ENCODE peak calls at places on chromosomes 3 and 15, in seven cellular contexts. R is IMR-90, H is neuronal stem cell, Q is H9, J is trophoblast cell, V is mesenchymal stem cell, N is H1. F is an unnamed sample.

GRCh38 chr3:127135241-127136023 is 57.5 kb upstream of the PRR23E start:
- DNase-seq in R (peak; percentile 6), H (no peak), Q (no peak), J (no peak), V (peak; percentile 39), N (no peak), F (peak; percentile 51)

GRCh38 chr3:12796171-12797123 is at the start of gene CAND2:
- DNase-seq in R (peak; percentile 37), H (peak; percentile 38), Q (peak; percentile 56), J (peak; percentile 52), V (peak; percentile 61), N (no peak), F (peak; percentile 53)

GRCh38 chr3:25604107-25604805 is 60.5 kb downstream of the TOP2B start:
- DNase-seq in R (peak; percentile 92), H (no peak), Q (no peak), J (peak; percentile 62), V (peak; percentile 95), N (no peak), F (peak; percentile 48)

GRCh38 chr3:111619833-111620232 is 24.7 kb upstream of the ZBED2 start:
- DNase-seq in R (peak; percentile 21), H (no peak), Q (no peak), J (peak; percentile 19), V (no peak), N (no peak), F (peak; percentile 87)

GRCh38 chr15:96274698-96275097 is 55.8 kb upstream of the NR2F2 start:
- DNase-seq in R (no peak), H (no peak), Q (no peak), J (peak; percentile 87), V (no peak), N (no peak), F (no peak)

GRCh38 chr15:84023636-84024035 is 211.9 kb upstream of the GOLGA6L4 start:
- DNase-seq in R (peak; percentile 45), H (no peak), Q (no peak), J (peak; percentile 82), V (peak; percentile 8), N (no peak), F (peak; percentile 57)

GRCh38 chr3:57118279-57118678 is 46.9 kb downstream of the IL17RD start:
- DNase-seq in R (no peak), H (no peak), Q (no peak), J (no peak), V (no peak), N (no peak), F (no peak)

GRCh38 chr15:58587481-58587880 is 155.7 kb downstream of the LIPC start:
- DNase-seq in R (peak; percentile 28), H (no peak), Q (no peak), J (peak; percentile 47), V (no peak), N (no peak), F (no peak)

GRCh38 chr3:37174532-37175126 is at the start of gene LRRFIP2:
- DNase-seq in R (peak; percentile 82), H (no peak), Q (no peak), J (peak; percentile 70), V (no peak), N (no peak), F (no peak)

GRCh38 chr3:81406318-81406717 is 355.1 kb downstream of the GBE1 start:
- DNase-seq in R (no peak), H (no peak), Q (no peak), J (no peak), V (no peak), N (no peak), F (no peak)

GRCh38 chr3:52830535-52831258 is at the start of gene ITIH4:
- DNase-seq in R (no peak), H (no peak), Q (no peak), J (no peak), V (no peak), N (no peak), F (no peak)

GRCh38 chr3:79872483-79872882 is 104.7 kb upstream of the ROBO1 start:
- DNase-seq in R (peak; percentile 78), H (no peak), Q (no peak), J (peak; percentile 86), V (no peak), N (no peak), F (no peak)

GRCh38 chr15:77542491-77543001 is 90.2 kb downstream of the LINGO1 start:
- DNase-seq in R (peak; percentile 53), H (no peak), Q (no peak), J (no peak), V (peak; percentile 16), N (no peak), F (peak; percentile 53)

GRCh38 chr3:121152573-121152972 is 244.6 kb downstream of the STXBP5L start:
- DNase-seq in R (no peak), H (no peak), Q (no peak), J (no peak), V (peak; percentile 2), N (no peak), F (peak; percentile 35)

GRCh38 chr3:4723921-4724698 is 231.0 kb downstream of the ITPR1 start:
- DNase-seq in R (no peak), H (no peak), Q (no peak), J (peak; percentile 59), V (no peak), N (no peak), F (no peak)

GRCh38 chr3:149393355-149394165 is 16.1 kb upstream of the TM4SF1 start:
- DNase-seq in R (peak; percentile 83), H (peak; percentile 35), Q (peak; percentile 69), J (peak; percentile 86), V (peak; percentile 79), N (peak; percentile 33), F (peak; percentile 79)

GRCh38 chr3:14899993-14900618 is 47.3 kb upstream of the NR2C2 start:
- DNase-seq in R (no peak), H (no peak), Q (peak; percentile 56), J (no peak), V (no peak), N (peak; percentile 17), F (peak; percentile 60)

GRCh38 chr15:80970018-80970657 is 19.5 kb downstream of the MESD start:
- DNase-seq in R (peak; percentile 54), H (peak; percentile 53), Q (no peak), J (peak; percentile 88), V (peak; percentile 59), N (no peak), F (peak; percentile 66)

GRCh38 chr3:9627901-9628633 is 21.2 kb upstream of the MTMR14 start:
- DNase-seq in R (no peak), H (no peak), Q (no peak), J (no peak), V (no peak), N (no peak), F (no peak)

GRCh38 chr3:58474348-58474911 is 17.5 kb upstream of the KCTD6 start:
- DNase-seq in R (no peak), H (no peak), Q (no peak), J (no peak), V (no peak), N (no peak), F (no peak)

GRCh38 chr15:34119291-34119690 is 17.4 kb downstream of the PGBD4 start:
- DNase-seq in R (no peak), H (no peak), Q (no peak), J (peak; percentile 84), V (peak; percentile 61), N (no peak), F (peak; percentile 28)

GRCh38 chr3:141498592-141499223 is 11.9 kb downstream of the RASA2 start:
- DNase-seq in R (no peak), H (no peak), Q (no peak), J (peak; percentile 28), V (peak; percentile 17), N (no peak), F (no peak)

GRCh38 chr3:23701711-23702110 is 104.0 kb upstream of the UBE2E1 start:
- DNase-seq in R (no peak), H (no peak), Q (no peak), J (peak; percentile 47), V (no peak), N (no peak), F (peak; percentile 50)

DNA sequence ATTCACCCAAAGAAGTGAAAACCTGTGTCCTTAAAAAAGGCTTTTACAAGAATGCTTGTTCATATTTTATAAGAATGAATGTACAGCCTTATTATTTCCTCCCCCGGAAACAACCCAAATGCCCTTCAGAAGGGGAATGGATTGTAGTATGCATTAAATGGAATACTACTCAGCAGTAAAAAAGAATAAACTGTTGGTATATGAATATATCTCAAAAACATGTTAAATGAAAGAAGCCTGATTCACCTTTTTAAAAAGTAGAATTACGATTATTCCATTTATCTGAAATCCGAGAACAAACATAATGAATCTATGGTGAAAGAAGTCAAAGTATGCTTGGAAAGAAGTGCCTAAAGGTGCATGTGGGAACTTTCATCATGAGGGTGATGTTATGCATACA is 20.5 kb downstream of the STT3B start:
- DNase-seq in R (no peak), H (no peak), Q (no peak), J (peak; percentile 58), V (no peak), N (no peak), F (no peak)
- H2BK5ac ChIP-seq in R (no peak overlapping the region), H (no peak overlapping the region), Q (no peak overlapping the region), J (no peak overlapping the region), V (no peak overlapping the region), N (no peak overlapping the region), F (no peak overlapping the region)

GRCh38 chr3:185584681-185585080 is 1.4 kb upstream of the SENP2 start:
- DNase-seq in R (no peak), H (no peak), Q (no peak), J (no peak), V (no peak), N (no peak), F (no peak)
- H2BK5ac ChIP-seq in R (no peak overlapping the region), H (no peak overlapping the region), Q (no peak overlapping the region), J (no peak overlapping the region), V (no peak overlapping the region), N (peak overlapping the region; percentile 52), F (no peak overlapping the region)

GRCh38 chr3:160134454-160134853 is 90.8 kb upstream of the C3orf80 start:
- DNase-seq in R (no peak), H (no peak), Q (peak; percentile 37), J (peak; percentile 39), V (no peak), N (no peak), F (peak; percentile 60)

GRCh38 chr3:160134964-160135363 is 90.3 kb upstream of the C3orf80 start:
- DNase-seq in R (peak; percentile 75), H (no peak), Q (no peak), J (peak; percentile 12), V (peak; percentile 80), N (no peak), F (no peak)

GRCh38 chr3:160133757-160134156 is 91.5 kb upstream of the C3orf80 start:
- DNase-seq in R (no peak), H (no peak), Q (peak; percentile 68), J (peak; percentile 47), V (no peak), N (peak; percentile 19), F (peak; percentile 79)

GRCh38 chr3:160135850-160136249 is 89.4 kb upstream of the C3orf80 start:
- DNase-seq in R (no peak), H (no peak), Q (no peak), J (no peak), V (no peak), N (no peak), F (no peak)

GRCh38 chr3:160136421-160136820 is 88.8 kb upstream of the C3orf80 start:
- DNase-seq in R (no peak), H (no peak), Q (no peak), J (no peak), V (no peak), N (no peak), F (no peak)
- H2BK5ac ChIP-seq in R (no peak overlapping the region), H (no peak overlapping the region), Q (no peak overlapping the region), J (no peak overlapping the region), V (no peak overlapping the region), N (no peak overlapping the region), F (no peak overlapping the region)

DNA sequence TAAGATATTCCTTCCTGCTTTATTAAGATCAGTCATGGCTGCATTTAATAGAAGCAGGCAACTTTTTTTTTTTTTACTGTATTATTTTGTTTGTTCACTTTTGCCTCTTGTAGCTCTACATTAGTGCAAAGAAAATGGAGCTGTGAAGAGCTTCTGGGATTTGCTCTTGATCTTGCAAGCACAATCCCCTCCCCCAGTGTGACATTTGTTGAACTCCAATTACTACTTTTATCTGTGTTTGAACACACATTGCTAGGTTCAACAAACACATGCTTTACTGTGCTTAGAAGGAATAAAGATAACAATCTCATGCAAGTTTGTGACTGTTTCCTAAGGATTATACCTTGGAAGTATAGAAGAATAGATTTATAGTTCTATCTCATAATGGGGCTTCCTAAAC is 648.8 kb downstream of the NLGN1 start:
- DNase-seq in R (no peak), H (no peak), Q (no peak), J (no peak), V (no peak), N (no peak), F (peak; percentile 60)
- H2BK5ac ChIP-seq in R (no peak overlapping the region), H (no peak overlapping the region), Q (no peak overlapping the region), J (no peak overlapping the region), V (no peak overlapping the region), N (no peak overlapping the region), F (no peak overlapping the region)